ENCODE peak calls at places on chromosomes 4 and X, in five cellular contexts. I is DND-41, D is trophoblast cell, N is uterus, H is OCI-LY7. G is an unnamed sample.

GRCh38 chrX:74980802-74981201 is 55.5 kb upstream of the NEXMIF start:
- DNase-seq in I (no peak), H (no peak), D (no peak), N (no peak), G (no peak)

GRCh38 chr4:99879458-99879857 is 14.8 kb downstream of the LAMTOR3 start:
- DNase-seq in I (no peak), H (no peak), D (peak; percentile 12), N (no peak), G (no peak)

GRCh38 chrX:2901367-2902036 is 27.6 kb downstream of the ARSD start:
- DNase-seq in H (no peak), N (no peak), D (no peak), I (no peak), G (no peak)

GRCh38 chrX:135520022-135520552 is 373 bp upstream of the INTS6L start:
- DNase-seq in D (peak; percentile 9), I (no peak), N (no peak), H (peak; percentile 0), G (no peak)

GRCh38 chrX:32871636-32872035 is 339.7 kb downstream of the DMD start:
- DNase-seq in I (no peak), D (no peak), H (no peak), N (no peak), G (peak; percentile 4)

GRCh38 chr4:48375651-48376291 is 34.4 kb downstream of the SLAIN2 start:
- DNase-seq in D (peak; percentile 42), I (no peak), N (no peak), H (no peak), G (peak; percentile 26)

GRCh38 chrX:69319376-69319775 is 154.1 kb upstream of the PJA1 start:
- DNase-seq in I (no peak), D (no peak), H (no peak), N (no peak), G (peak; percentile 36)

GRCh38 chr4:118911162-118911791 is 22.6 kb downstream of the SYNPO2 start:
- DNase-seq in D (no peak), I (no peak), H (no peak), N (no peak), G (no peak)

GRCh38 chr4:120733968-120734367 is 188.6 kb downstream of the PRDM5 start:
- DNase-seq in D (no peak), I (no peak), N (no peak), H (no peak), G (no peak)

GRCh38 chrX:37961118-37961517 is 45.2 kb upstream of the SYTL5 start:
- DNase-seq in I (no peak), H (no peak), D (no peak), N (no peak), G (no peak)

GRCh38 chrX:31832263-31832662 is 760.4 kb upstream of the FTHL17 start:
- DNase-seq in N (no peak), I (no peak), D (peak; percentile 22), H (no peak), G (no peak)

GRCh38 chr4:24007740-24008348 is 118.0 kb upstream of the PPARGC1A start:
- DNase-seq in H (no peak), N (no peak), I (no peak), D (no peak), G (no peak)

GRCh38 chr4:77146426-77147399 is 10.3 kb upstream of the CCNG2 start:
- DNase-seq in H (peak; percentile 59), I (no peak), D (peak; percentile 96), N (no peak), G (no peak)

GRCh38 chr4:158068063-158068462 is 104.8 kb downstream of the GASK1B start:
- DNase-seq in I (no peak), H (no peak), D (peak; percentile 41), N (no peak), G (no peak)

GRCh38 chr4:150218447-150218846 is 140.2 kb downstream of the DCLK2 start:
- DNase-seq in D (no peak), I (no peak), H (no peak), N (no peak), G (no peak)

GRCh38 chr4:52036875-52037274 is 1.2 kb downstream of the SGCB start:
- DNase-seq in I (no peak), N (no peak), D (no peak), H (no peak), G (no peak)

GRCh38 chrX:111662314-111662713 is 18.7 kb upstream of the ALG13 start:
- DNase-seq in D (no peak), H (no peak), I (no peak), N (no peak), G (no peak)

GRCh38 chrX:114178126-114178525 is 405.8 kb upstream of the HTR2C start:
- DNase-seq in N (no peak), I (no peak), D (no peak), H (no peak), G (no peak)

GRCh38 chr4:43898836-43899235 is 549.8 kb downstream of the KCTD8 start:
- DNase-seq in N (no peak), D (no peak), I (no peak), H (no peak), G (no peak)

GRCh38 chr4:26524001-26524400 is 33.7 kb upstream of the CCKAR start:
- DNase-seq in H (no peak), D (no peak), N (no peak), I (no peak), G (no peak)
- H3K4me3 ChIP-seq in H (no peak overlapping the region), D (no peak overlapping the region), N (no peak overlapping the region), I (no peak overlapping the region), G (no peak overlapping the region)

GRCh38 chr4:147777456-147778091 is 45.7 kb downstream of the ARHGAP10 start:
- DNase-seq in N (no peak), I (no peak), D (peak; percentile 83), H (no peak), G (no peak)
- H3K27ac ChIP-seq in N (no peak overlapping the region), I (no peak overlapping the region), D (no peak overlapping the region), H (no peak overlapping the region), G (no peak overlapping the region)

GRCh38 chr4:3426465-3427133 is 15.2 kb upstream of the HGFAC start:
- DNase-seq in I (no peak), H (peak; percentile 13), N (no peak), D (no peak), G (no peak)
- H3K4me1 ChIP-seq in I (no peaks in the 10 kb centered on the region), H (no peaks in the 10 kb centered on the region), N (no peaks in the 10 kb centered on the region), D (no peaks in the 10 kb centered on the region), G (no peaks in the 10 kb centered on the region)

GRCh38 chr4:128427832-128428366 is 140.3 kb upstream of the PGRMC2 start:
- DNase-seq in I (no peak), D (peak; percentile 96), N (no peak), H (no peak), G (peak; percentile 67)

GRCh38 chr4:128424524-128425195 is 137.0 kb upstream of the PGRMC2 start:
- DNase-seq in D (peak; percentile 3), H (no peak), N (no peak), I (no peak), G (peak; percentile 33)

GRCh38 chr4:128428397-128428796 is 140.8 kb upstream of the PGRMC2 start:
- DNase-seq in H (no peak), N (no peak), I (no peak), D (no peak), G (no peak)
- H3K4me3 ChIP-seq in H (no peak overlapping the region), N (no peak overlapping the region), I (no peak overlapping the region), D (no peak overlapping the region), G (peak overlapping the region; percentile 28)

GRCh38 chr4:173259310-173259709 is 74.8 kb downstream of the HMGB2 start:
- DNase-seq in I (no peak), N (no peak), D (no peak), H (no peak), G (no peak)
- H3K27ac ChIP-seq in I (no peak overlapping the region), N (no peak overlapping the region), D (no peak overlapping the region), H (no peak overlapping the region), G (no peak overlapping the region)

GRCh38 chr4:1718095-1718850 is 2.9 kb downstream of the TMEM129 start:
- DNase-seq in H (peak; percentile 80), I (no peak), N (no peak), D (no peak), G (no peak)
- H3K4me1 ChIP-seq in H (peaks cover 72% of the 10 kb centered on the region), I (peaks cover 84% of the 10 kb centered on the region), N (peaks cover 20% of the 10 kb centered on the region), D (peaks cover 20% of the 10 kb centered on the region), G (peaks cover 22% of the 10 kb centered on the region)

DNA sequence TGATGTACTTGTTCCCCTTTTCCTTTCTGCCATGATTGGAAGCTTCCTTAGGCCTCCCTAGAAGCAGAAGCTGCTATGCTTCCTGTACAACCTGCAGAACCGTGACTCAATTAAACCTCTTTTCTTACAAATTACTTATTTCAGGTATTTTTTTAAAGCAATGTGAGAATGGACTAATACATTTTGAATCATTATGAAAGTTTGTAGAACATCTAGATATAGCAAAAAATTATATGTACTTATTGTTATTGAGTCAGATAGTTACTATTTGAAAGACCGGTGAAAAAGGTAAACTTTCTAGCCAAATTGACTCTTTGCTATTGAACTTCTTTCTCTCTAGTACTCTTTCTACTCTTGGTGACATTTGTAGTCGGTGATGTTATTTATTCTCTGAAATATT is 777.3 kb upstream of the GALNTL6 start:
- DNase-seq in D (no peak), I (no peak), H (no peak), N (no peak), G (no peak)
- H3K4me3 ChIP-seq in D (no peak overlapping the region), I (no peak overlapping the region), H (no peak overlapping the region), N (no peak overlapping the region), G (no peak overlapping the region)

DNA sequence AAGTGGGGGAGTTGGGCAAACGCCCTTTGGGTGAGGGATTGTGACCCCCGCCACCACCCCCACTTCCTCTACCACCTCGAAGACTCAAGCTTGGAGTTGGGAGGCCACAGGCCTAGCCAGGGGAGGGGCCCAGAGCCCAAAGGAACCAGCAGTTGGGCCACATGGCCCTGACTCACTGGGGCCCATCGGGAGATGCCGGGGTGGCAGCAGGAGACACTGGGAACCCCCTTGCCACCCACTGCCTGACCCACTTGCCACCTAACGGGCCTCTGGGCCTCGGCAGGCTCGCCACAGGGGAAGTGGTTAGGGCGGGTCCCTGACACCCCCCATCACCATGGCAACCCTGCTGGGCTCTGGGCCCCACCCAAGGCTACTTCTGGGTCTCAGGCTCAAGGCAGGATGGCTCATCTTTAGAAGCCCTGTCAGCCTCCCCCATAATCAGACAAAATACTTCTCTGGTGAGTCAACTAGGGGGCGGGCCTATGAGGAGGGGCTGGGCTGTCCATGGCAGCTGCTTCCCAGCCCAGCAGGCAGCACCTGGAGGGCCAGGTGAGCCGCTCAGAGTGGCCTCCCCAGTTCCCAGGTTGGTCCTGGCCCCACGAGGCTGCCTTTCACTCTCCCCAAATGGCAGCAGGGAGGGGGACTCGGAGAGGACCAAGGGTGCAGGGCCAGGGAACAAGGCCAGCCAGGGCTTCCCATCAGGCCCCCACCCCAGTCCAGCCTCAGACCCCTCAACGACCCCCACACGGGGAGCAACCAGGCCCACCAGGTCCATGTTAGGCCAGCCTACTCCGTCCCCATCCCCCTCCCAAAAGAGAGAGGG is 5.6 kb downstream of the FLNA start:
- DNase-seq in I (peak; percentile 76), N (peak; percentile 84), D (peak; percentile 79), H (peak; percentile 51), G (peak; percentile 86)
- H3K27ac ChIP-seq in I (peak overlapping the region; percentile 98), N (peak overlapping the region; percentile 95), D (peak overlapping the region; percentile 99), H (no peak overlapping the region), G (peak overlapping the region; percentile 90)

GRCh38 chr4:139142097-139142496 is 34.9 kb downstream of the ELF2 start:
- DNase-seq in H (peak; percentile 84), D (no peak), I (no peak), N (no peak), G (no peak)
- H3K4me1 ChIP-seq in H (peaks cover 43% of the 10 kb centered on the region), D (peaks cover 13% of the 10 kb centered on the region), I (peaks cover 24% of the 10 kb centered on the region), N (no peaks in the 10 kb centered on the region), G (peaks cover 19% of the 10 kb centered on the region)